ENCODE peak calls at places on chromosome 15, in ten cellular contexts. One of them, this sample, is unnamed.

GRCh38 chr15:37075777-37076176 is 24.6 kb downstream of the MEIS2 start:
- DNase-seq in mammary epithelial cell: no peak
- DNase-seq in pancreas: no peak
- DNase-seq in breast epithelium: no peak
- DNase-seq in keratinocyte: no peak
- DNase-seq in IMR-90: no peak
- DNase-seq in CD8-positive, alpha-beta T cell: no peak
- DNase-seq in hepatocyte: no peak
- DNase-seq in heart right ventricle: no peak
- DNase-seq in ovary: no peak
- DNase-seq in this sample: no peak

GRCh38 chr15:90004671-90005070 is 3.5 kb downstream of the ZNF710 start:
- DNase-seq in pancreas: no peak
- DNase-seq in mammary epithelial cell: peak; percentile 97
- DNase-seq in CD8-positive, alpha-beta T cell: no peak
- DNase-seq in breast epithelium: no peak
- DNase-seq in hepatocyte: peak; percentile 82
- DNase-seq in ovary: no peak
- DNase-seq in heart right ventricle: no peak
- DNase-seq in IMR-90: peak; percentile 99
- DNase-seq in keratinocyte: peak; percentile 77
- DNase-seq in this sample: peak; percentile 79

GRCh38 chr15:39243396-39243795 is 337.5 kb upstream of the THBS1 start:
- DNase-seq in CD8-positive, alpha-beta T cell: no peak
- DNase-seq in pancreas: no peak
- DNase-seq in heart right ventricle: no peak
- DNase-seq in ovary: no peak
- DNase-seq in breast epithelium: no peak
- DNase-seq in IMR-90: peak; percentile 6
- DNase-seq in mammary epithelial cell: no peak
- DNase-seq in keratinocyte: no peak
- DNase-seq in hepatocyte: no peak
- DNase-seq in this sample: no peak

GRCh38 chr15:92012368-92012629 is 158.8 kb downstream of the SLCO3A1 start:
- DNase-seq in IMR-90: peak; percentile 12
- DNase-seq in mammary epithelial cell: peak; percentile 36
- DNase-seq in CD8-positive, alpha-beta T cell: no peak
- DNase-seq in keratinocyte: no peak
- DNase-seq in heart right ventricle: no peak
- DNase-seq in ovary: no peak
- DNase-seq in breast epithelium: no peak
- DNase-seq in hepatocyte: no peak
- DNase-seq in pancreas: no peak
- DNase-seq in this sample: no peak

GRCh38 chr15:54388746-54389145 is 410.5 kb downstream of the UNC13C start:
- DNase-seq in mammary epithelial cell: no peak
- DNase-seq in CD8-positive, alpha-beta T cell: no peak
- DNase-seq in ovary: no peak
- DNase-seq in pancreas: no peak
- DNase-seq in keratinocyte: no peak
- DNase-seq in IMR-90: no peak
- DNase-seq in heart right ventricle: no peak
- DNase-seq in breast epithelium: no peak
- DNase-seq in hepatocyte: no peak
- DNase-seq in this sample: no peak

GRCh38 chr15:77036537-77037474 is 34.1 kb downstream of the TSPAN3 start:
- DNase-seq in breast epithelium: peak; percentile 41
- DNase-seq in heart right ventricle: no peak
- DNase-seq in CD8-positive, alpha-beta T cell: no peak
- DNase-seq in mammary epithelial cell: no peak
- DNase-seq in keratinocyte: no peak
- DNase-seq in IMR-90: no peak
- DNase-seq in pancreas: no peak
- DNase-seq in hepatocyte: peak; percentile 5
- DNase-seq in ovary: no peak
- DNase-seq in this sample: no peak

GRCh38 chr15:78396976-78397375 is 41.0 kb upstream of the IREB2 start:
- DNase-seq in keratinocyte: no peak
- DNase-seq in CD8-positive, alpha-beta T cell: no peak
- DNase-seq in pancreas: peak; percentile 91
- DNase-seq in mammary epithelial cell: no peak
- DNase-seq in ovary: peak; percentile 13
- DNase-seq in heart right ventricle: peak; percentile 33
- DNase-seq in breast epithelium: peak; percentile 73
- DNase-seq in hepatocyte: peak; percentile 58
- DNase-seq in IMR-90: peak; percentile 10
- DNase-seq in this sample: no peak

GRCh38 chr15:31867536-31868442 is 162.5 kb upstream of the CHRNA7 start:
- DNase-seq in mammary epithelial cell: peak; percentile 12
- DNase-seq in breast epithelium: no peak
- DNase-seq in IMR-90: peak; percentile 38
- DNase-seq in CD8-positive, alpha-beta T cell: peak; percentile 58
- DNase-seq in keratinocyte: no peak
- DNase-seq in ovary: no peak
- DNase-seq in hepatocyte: peak; percentile 69
- DNase-seq in pancreas: peak; percentile 44
- DNase-seq in heart right ventricle: peak; percentile 62
- DNase-seq in this sample: no peak

GRCh38 chr15:36469567-36469966 is 109.9 kb upstream of the CDIN1 start:
- DNase-seq in pancreas: no peak
- DNase-seq in keratinocyte: no peak
- DNase-seq in heart right ventricle: no peak
- DNase-seq in ovary: no peak
- DNase-seq in mammary epithelial cell: no peak
- DNase-seq in breast epithelium: no peak
- DNase-seq in IMR-90: peak; percentile 73
- DNase-seq in CD8-positive, alpha-beta T cell: no peak
- DNase-seq in hepatocyte: no peak
- DNase-seq in this sample: peak; percentile 12

GRCh38 chr15:101440846-101441590 is 48.5 kb downstream of the PCSK6 start:
- DNase-seq in mammary epithelial cell: no peak
- DNase-seq in IMR-90: no peak
- DNase-seq in heart right ventricle: no peak
- DNase-seq in pancreas: no peak
- DNase-seq in ovary: no peak
- DNase-seq in breast epithelium: no peak
- DNase-seq in CD8-positive, alpha-beta T cell: no peak
- DNase-seq in hepatocyte: no peak
- DNase-seq in keratinocyte: no peak
- DNase-seq in this sample: no peak

GRCh38 chr15:60396964-60397771 is 618 bp downstream of the ANXA2 start:
- DNase-seq in breast epithelium: peak; percentile 69
- DNase-seq in pancreas: peak; percentile 67
- DNase-seq in mammary epithelial cell: peak; percentile 77
- DNase-seq in IMR-90: peak; percentile 68
- DNase-seq in CD8-positive, alpha-beta T cell: peak; percentile 39
- DNase-seq in hepatocyte: peak; percentile 88
- DNase-seq in keratinocyte: peak; percentile 81
- DNase-seq in ovary: peak; percentile 40
- DNase-seq in heart right ventricle: peak; percentile 68
- DNase-seq in this sample: no peak

GRCh38 chr15:68315495-68316007 is 38.0 kb downstream of the FEM1B start:
- DNase-seq in pancreas: no peak
- DNase-seq in mammary epithelial cell: no peak
- DNase-seq in IMR-90: peak; percentile 12
- DNase-seq in heart right ventricle: no peak
- DNase-seq in CD8-positive, alpha-beta T cell: no peak
- DNase-seq in keratinocyte: no peak
- DNase-seq in breast epithelium: peak; percentile 35
- DNase-seq in hepatocyte: no peak
- DNase-seq in ovary: no peak
- DNase-seq in this sample: no peak

GRCh38 chr15:101038327-101039003 is 119.3 kb downstream of the LRRK1 start:
- DNase-seq in mammary epithelial cell: no peak
- DNase-seq in breast epithelium: no peak
- DNase-seq in CD8-positive, alpha-beta T cell: no peak
- DNase-seq in IMR-90: no peak
- DNase-seq in heart right ventricle: no peak
- DNase-seq in keratinocyte: no peak
- DNase-seq in ovary: no peak
- DNase-seq in hepatocyte: no peak
- DNase-seq in pancreas: no peak
- DNase-seq in this sample: no peak

GRCh38 chr15:47337106-47337505 is 380.2 kb upstream of the SEMA6D start:
- DNase-seq in IMR-90: no peak
- DNase-seq in pancreas: no peak
- DNase-seq in ovary: no peak
- DNase-seq in keratinocyte: no peak
- DNase-seq in mammary epithelial cell: no peak
- DNase-seq in CD8-positive, alpha-beta T cell: no peak
- DNase-seq in heart right ventricle: no peak
- DNase-seq in hepatocyte: no peak
- DNase-seq in breast epithelium: no peak
- DNase-seq in this sample: no peak

DNA sequence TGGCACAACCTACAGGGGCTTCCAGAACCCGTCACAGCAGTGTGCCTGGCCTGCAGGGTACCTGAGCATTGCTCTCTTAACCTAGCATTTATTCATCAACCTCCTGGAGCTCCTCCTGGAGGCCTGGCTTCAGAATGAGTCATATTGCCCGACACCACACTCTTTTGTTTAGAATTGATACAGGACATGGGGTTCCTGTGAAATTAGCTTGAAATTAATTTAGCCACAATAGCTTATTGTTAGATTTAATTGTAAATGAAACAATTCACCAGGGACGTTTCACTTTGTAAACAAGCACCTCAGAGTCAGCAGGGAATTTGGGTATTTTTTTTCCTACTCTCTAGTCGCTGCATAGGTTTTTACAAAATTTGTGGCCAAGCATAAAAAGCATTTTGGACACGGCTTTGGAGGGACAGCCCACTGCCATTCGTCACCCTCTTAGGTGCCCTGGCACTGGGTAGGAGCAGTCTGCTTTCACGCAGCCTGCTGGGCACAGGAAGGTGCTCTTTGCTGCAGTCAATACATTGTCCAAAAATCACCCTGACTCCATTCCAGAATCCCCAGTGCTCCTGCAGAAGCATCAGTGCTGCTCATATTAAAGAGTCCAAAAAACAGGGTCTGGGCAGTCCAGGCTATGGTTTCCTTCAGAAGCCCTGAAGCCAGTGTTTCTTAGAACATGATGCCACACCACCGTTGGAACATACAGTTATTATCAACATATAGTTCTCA is 60.8 kb upstream of the MEF2A start:
- DNase-seq in IMR-90: peak; percentile 38
- DNase-seq in CD8-positive, alpha-beta T cell: no peak
- DNase-seq in mammary epithelial cell: peak; percentile 45
- DNase-seq in heart right ventricle: no peak
- DNase-seq in pancreas: no peak
- DNase-seq in breast epithelium: no peak
- DNase-seq in keratinocyte: no peak
- DNase-seq in ovary: no peak
- DNase-seq in hepatocyte: no peak
- DNase-seq in this sample: no peak
- TF ChIP-seq CTCF in IMR-90: no peak
- TF ChIP-seq CTCF in CD8-positive, alpha-beta T cell: no peak
- TF ChIP-seq CTCF in mammary epithelial cell: peak; percentile 38
- TF ChIP-seq CTCF in heart right ventricle: peak; percentile 11
- TF ChIP-seq CTCF in pancreas: no peak
- TF ChIP-seq CTCF in breast epithelium: no peak
- TF ChIP-seq CTCF in keratinocyte: peak; percentile 30
- TF ChIP-seq CTCF in ovary: no peak
- TF ChIP-seq CTCF in hepatocyte: no peak
- TF ChIP-seq CTCF in this sample: peak; percentile 29

GRCh38 chr15:57305009-57305408 is 71.3 kb upstream of the CGNL1 start:
- DNase-seq in heart right ventricle: no peak
- DNase-seq in mammary epithelial cell: no peak
- DNase-seq in IMR-90: no peak
- DNase-seq in hepatocyte: no peak
- DNase-seq in pancreas: no peak
- DNase-seq in ovary: no peak
- DNase-seq in keratinocyte: no peak
- DNase-seq in CD8-positive, alpha-beta T cell: no peak
- DNase-seq in breast epithelium: no peak
- DNase-seq in this sample: no peak
- H3K36me3 ChIP-seq in heart right ventricle: no peaks in the 10 kb centered on the region
- H3K36me3 ChIP-seq in mammary epithelial cell: no peaks in the 10 kb centered on the region
- H3K36me3 ChIP-seq in IMR-90: no peaks in the 10 kb centered on the region
- H3K36me3 ChIP-seq in hepatocyte: no peaks in the 10 kb centered on the region
- H3K36me3 ChIP-seq in pancreas: no peaks in the 10 kb centered on the region
- H3K36me3 ChIP-seq in ovary: no peaks in the 10 kb centered on the region
- H3K36me3 ChIP-seq in keratinocyte: no peaks in the 10 kb centered on the region
- H3K36me3 ChIP-seq in CD8-positive, alpha-beta T cell: no peaks in the 10 kb centered on the region
- H3K36me3 ChIP-seq in breast epithelium: no peaks in the 10 kb centered on the region
- H3K36me3 ChIP-seq in this sample: no peaks in the 10 kb centered on the region

GRCh38 chr15:65365229-65365628 is 12.6 kb downstream of the IGDCC3 start:
- DNase-seq in pancreas: no peak
- DNase-seq in heart right ventricle: no peak
- DNase-seq in mammary epithelial cell: no peak
- DNase-seq in CD8-positive, alpha-beta T cell: no peak
- DNase-seq in IMR-90: no peak
- DNase-seq in breast epithelium: no peak
- DNase-seq in keratinocyte: no peak
- DNase-seq in ovary: no peak
- DNase-seq in hepatocyte: no peak
- DNase-seq in this sample: no peak

GRCh38 chr15:65361708-65362459 is 15.9 kb downstream of the IGDCC3 start:
- DNase-seq in IMR-90: no peak
- DNase-seq in mammary epithelial cell: no peak
- DNase-seq in ovary: no peak
- DNase-seq in breast epithelium: no peak
- DNase-seq in hepatocyte: no peak
- DNase-seq in keratinocyte: no peak
- DNase-seq in CD8-positive, alpha-beta T cell: no peak
- DNase-seq in pancreas: no peak
- DNase-seq in heart right ventricle: no peak
- DNase-seq in this sample: no peak

GRCh38 chr15:65363766-65364165 is 14.0 kb downstream of the IGDCC3 start:
- DNase-seq in IMR-90: no peak
- DNase-seq in keratinocyte: no peak
- DNase-seq in breast epithelium: no peak
- DNase-seq in heart right ventricle: no peak
- DNase-seq in pancreas: no peak
- DNase-seq in hepatocyte: no peak
- DNase-seq in ovary: no peak
- DNase-seq in CD8-positive, alpha-beta T cell: no peak
- DNase-seq in mammary epithelial cell: no peak
- DNase-seq in this sample: no peak

GRCh38 chr15:65362491-65362890 is 15.3 kb downstream of the IGDCC3 start:
- DNase-seq in pancreas: no peak
- DNase-seq in hepatocyte: no peak
- DNase-seq in CD8-positive, alpha-beta T cell: no peak
- DNase-seq in ovary: no peak
- DNase-seq in breast epithelium: no peak
- DNase-seq in keratinocyte: no peak
- DNase-seq in mammary epithelial cell: no peak
- DNase-seq in heart right ventricle: no peak
- DNase-seq in IMR-90: no peak
- DNase-seq in this sample: no peak

GRCh38 chr15:65363306-65363705 is 14.5 kb downstream of the IGDCC3 start:
- DNase-seq in heart right ventricle: no peak
- DNase-seq in breast epithelium: no peak
- DNase-seq in mammary epithelial cell: no peak
- DNase-seq in CD8-positive, alpha-beta T cell: no peak
- DNase-seq in ovary: no peak
- DNase-seq in pancreas: no peak
- DNase-seq in keratinocyte: no peak
- DNase-seq in IMR-90: no peak
- DNase-seq in hepatocyte: no peak
- DNase-seq in this sample: no peak
- H3K27me3 ChIP-seq in heart right ventricle: peaks cover 10% of the 10 kb centered on the region
- H3K27me3 ChIP-seq in breast epithelium: no peaks in the 10 kb centered on the region
- H3K27me3 ChIP-seq in mammary epithelial cell: no peaks in the 10 kb centered on the region
- H3K27me3 ChIP-seq in CD8-positive, alpha-beta T cell: no peaks in the 10 kb centered on the region
- H3K27me3 ChIP-seq in ovary: no peaks in the 10 kb centered on the region
- H3K27me3 ChIP-seq in pancreas: no peaks in the 10 kb centered on the region
- H3K27me3 ChIP-seq in keratinocyte: peaks cover 9% of the 10 kb centered on the region
- H3K27me3 ChIP-seq in IMR-90: peaks cover 45% of the 10 kb centered on the region
- H3K27me3 ChIP-seq in hepatocyte: no peaks in the 10 kb centered on the region
- H3K27me3 ChIP-seq in this sample: peaks cover 20% of the 10 kb centered on the region

GRCh38 chr15:42591238-42591936 is 16.0 kb downstream of the STARD9 start:
- DNase-seq in pancreas: no peak
- DNase-seq in mammary epithelial cell: no peak
- DNase-seq in breast epithelium: no peak
- DNase-seq in hepatocyte: peak; percentile 36
- DNase-seq in CD8-positive, alpha-beta T cell: no peak
- DNase-seq in heart right ventricle: no peak
- DNase-seq in IMR-90: peak; percentile 54
- DNase-seq in ovary: no peak
- DNase-seq in keratinocyte: no peak
- DNase-seq in this sample: no peak
- TF ChIP-seq CTCF in pancreas: peak; percentile 24
- TF ChIP-seq CTCF in mammary epithelial cell: peak; percentile 22
- TF ChIP-seq CTCF in breast epithelium: peak; percentile 35
- TF ChIP-seq CTCF in hepatocyte: peak; percentile 22
- TF ChIP-seq CTCF in CD8-positive, alpha-beta T cell: no peak
- TF ChIP-seq CTCF in heart right ventricle: peak; percentile 14
- TF ChIP-seq CTCF in IMR-90: peak; percentile 41
- TF ChIP-seq CTCF in ovary: no peak
- TF ChIP-seq CTCF in keratinocyte: no peak
- TF ChIP-seq CTCF in this sample: peak; percentile 25

This sample was measured in kidney epithelial cell.